ENCODE peak calls at places on chromosome 7, in six cellular contexts. Z is fibroblast of lung, F is colonic mucosa, S is right atrium auricular region, M is IMR-90, B is PC-9. K is an unnamed sample. For H3K4me1 and H3K9me3, the result is how much of the 10 kb centered on the place peaks cover.

GRCh38 chr7:150361402-150361801 is 7.2 kb upstream of the REPIN1 start:
- DNase-seq in Z (no peak), F (no peak), S (no peak), M (no peak), B (no peak), K (no peak)

GRCh38 chr7:55158541-55158940 is 139.7 kb downstream of the EGFR start:
- DNase-seq in Z (peak), F (no peak), S (no peak), M (peak), B (peak), K (no peak)

GRCh38 chr7:124201768-124202349 is 169.0 kb upstream of the TMEM229A start:
- DNase-seq in Z (peak), F (no peak), S (no peak), M (peak), B (no peak), K (peak)

GRCh38 chr7:140416560-140416959 is 12.7 kb downstream of the RAB19 start:
- DNase-seq in Z (no peak), F (peak), S (no peak), M (no peak), B (no peak), K (no peak)

GRCh38 chr7:116225860-116226259 is 15.5 kb downstream of the TES start:
- DNase-seq in Z (no peak), F (no peak), S (no peak), M (no peak), B (no peak), K (no peak)

GRCh38 chr7:100897111-100897608 is 1.5 kb upstream of the ACHE start:
- DNase-seq in Z (no peak), F (peak), S (no peak), M (no peak), B (peak), K (peak)

GRCh38 chr7:112410087-112410486 is 40.2 kb upstream of the IFRD1 start:
- DNase-seq in Z (no peak), F (no peak), S (no peak), M (peak), B (no peak), K (peak)

GRCh38 chr7:45721949-45722598 is 147.9 kb downstream of the ADCY1 start:
- DNase-seq in Z (no peak), F (no peak), S (no peak), M (no peak), B (no peak), K (no peak)

GRCh38 chr7:78794101-78794500 is 659.4 kb downstream of the MAGI2 start:
- DNase-seq in Z (peak), F (no peak), S (no peak), M (peak), B (no peak), K (no peak)

GRCh38 chr7:27188666-27189559 is 3.9 kb upstream of the HOXA11 start:
- DNase-seq in Z (no peak), F (peak), S (no peak), M (no peak), B (no peak), K (no peak)

GRCh38 chr7:26681819-26682418 is 182.5 kb downstream of the SKAP2 start:
- DNase-seq in Z (peak), F (no peak), S (no peak), M (peak), B (no peak), K (peak)

GRCh38 chr7:121336579-121336978 is 7.8 kb downstream of the WNT16 start:
- DNase-seq in Z (peak), F (no peak), S (no peak), M (peak), B (no peak), K (no peak)

GRCh38 chr7:42673951-42674350 is 237.9 kb downstream of the C7orf25 start:
- DNase-seq in Z (no peak), F (no peak), S (no peak), M (no peak), B (no peak), K (peak)

GRCh38 chr7:5333121-5334050 is 50.6 kb downstream of the SLC29A4 start:
- DNase-seq in Z (no peak), F (peak), S (no peak), M (no peak), B (no peak), K (no peak)

GRCh38 chr7:75617634-75618234 is 121.0 kb downstream of the HIP1 start:
- DNase-seq in Z (peak), F (peak), S (peak), M (no peak), B (peak), K (peak)

GRCh38 chr7:3427957-3428356 is 126.9 kb downstream of the SDK1 start:
- DNase-seq in Z (no peak), F (no peak), S (no peak), M (no peak), B (no peak), K (no peak)

GRCh38 chr7:139351027-139351426 is 8.7 kb upstream of the LUC7L2 start:
- DNase-seq in Z (no peak), F (no peak), S (no peak), M (no peak), B (no peak), K (no peak)

GRCh38 chr7:116218051-116218645 is 7.8 kb downstream of the TES start:
- DNase-seq in Z (peak), F (no peak), S (no peak), M (peak), B (peak), K (no peak)

GRCh38 chr7:12963435-12963834 is 276.0 kb downstream of the ARL4A start:
- DNase-seq in Z (no peak), F (no peak), S (no peak), M (no peak), B (no peak), K (no peak)

GRCh38 chr7:29607889-29608288 is 44.3 kb downstream of the PRR15 start:
- DNase-seq in Z (peak), F (no peak), S (no peak), M (no peak), B (peak), K (peak)

GRCh38 chr7:30684351-30684750 is 2.1 kb upstream of the CRHR2 start:
- DNase-seq in Z (no peak), F (no peak), S (no peak), M (no peak), B (no peak), K (peak)

GRCh38 chr7:128247108-128247507 is 6.0 kb downstream of the LEP start:
- DNase-seq in Z (no peak), F (no peak), S (no peak), M (no peak), B (no peak), K (no peak)

GRCh38 chr7:79050592-79050991 is 402.9 kb downstream of the MAGI2 start:
- DNase-seq in Z (peak), F (no peak), S (no peak), M (peak), B (peak), K (no peak)

GRCh38 chr7:30835396-30835915 is 64.2 kb downstream of the MINDY4 start:
- DNase-seq in Z (no peak), F (no peak), S (peak), M (no peak), B (no peak), K (no peak)

GRCh38 chr7:70619659-70620058 is 512.3 kb upstream of the GALNT17 start:
- DNase-seq in Z (no peak), F (no peak), S (no peak), M (no peak), B (no peak), K (no peak)

GRCh38 chr7:99141756-99142726 is 1.9 kb downstream of the SMURF1 start:
- DNase-seq in Z (peak), F (peak), S (peak), M (peak), B (peak), K (peak)

GRCh38 chr7:42605800-42606199 is 306.1 kb downstream of the C7orf25 start:
- DNase-seq in Z (peak), F (no peak), S (no peak), M (no peak), B (no peak), K (no peak)

GRCh38 chr7:87058739-87059524 is 522 bp downstream of the ELAPOR2 start:
- DNase-seq in Z (no peak), F (peak), S (no peak), M (no peak), B (peak), K (peak)

GRCh38 chr7:154905615-154906014 is 97.3 kb downstream of the PAXIP1 start:
- DNase-seq in Z (no peak), F (no peak), S (no peak), M (no peak), B (no peak), K (no peak)

GRCh38 chr7:128398016-128398840 is 11.6 kb downstream of the IMPDH1 start:
- DNase-seq in Z (no peak), F (peak), S (no peak), M (peak), B (peak), K (peak)

DNA sequence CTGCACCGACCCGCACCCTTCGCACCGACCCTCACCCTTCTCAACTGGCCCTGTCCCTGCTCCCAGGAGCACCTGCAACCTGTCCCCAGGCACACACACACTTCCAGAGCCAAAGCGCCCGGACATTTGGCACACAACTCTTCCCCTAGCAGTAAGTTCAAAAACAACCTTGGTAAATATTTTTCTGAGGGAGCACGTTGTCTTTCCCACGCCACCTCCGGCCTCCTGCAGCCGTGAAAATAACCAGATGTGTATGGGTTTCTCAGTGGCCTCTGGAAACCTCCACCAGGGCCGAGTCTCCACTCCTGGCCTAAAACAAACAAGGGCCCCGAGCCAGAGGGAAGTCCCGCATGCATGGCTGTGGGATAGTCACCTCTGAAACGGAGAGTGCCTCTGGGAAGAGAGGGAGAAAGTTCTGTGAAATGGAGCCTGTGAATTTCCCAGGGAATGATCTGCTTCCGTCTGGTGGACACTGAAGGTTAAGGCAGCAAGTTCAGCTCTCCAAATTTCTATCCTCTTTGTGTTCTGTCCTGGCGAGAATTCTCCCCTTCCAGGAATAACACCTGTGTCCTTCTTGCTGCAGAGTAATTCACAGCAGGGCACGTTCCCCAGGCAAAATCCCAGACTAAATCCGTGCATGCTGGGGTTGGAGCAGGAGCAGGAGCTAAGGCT is 15.8 kb downstream of the PODXL start:
- DNase-seq in Z (no peak), F (no peak), S (no peak), M (no peak), B (no peak), K (no peak)
- TF ChIP-seq CTCF in Z (peak), F (no peak), S (peak), M (no peak), B (no peak), K (peak)

GRCh38 chr7:37438879-37439278 is 9.8 kb downstream of the ELMO1 start:
- DNase-seq in Z (no peak), F (no peak), S (no peak), M (no peak), B (no peak), K (no peak)

GRCh38 chr7:37433166-37433565 is 15.5 kb downstream of the ELMO1 start:
- DNase-seq in Z (no peak), F (no peak), S (no peak), M (no peak), B (no peak), K (peak)

GRCh38 chr7:37431413-37431812 is 17.3 kb downstream of the ELMO1 start:
- DNase-seq in Z (no peak), F (no peak), S (no peak), M (no peak), B (no peak), K (no peak)

GRCh38 chr7:37432240-37432917 is 16.3 kb downstream of the ELMO1 start:
- DNase-seq in Z (no peak), F (no peak), S (no peak), M (no peak), B (no peak), K (no peak)

DNA sequence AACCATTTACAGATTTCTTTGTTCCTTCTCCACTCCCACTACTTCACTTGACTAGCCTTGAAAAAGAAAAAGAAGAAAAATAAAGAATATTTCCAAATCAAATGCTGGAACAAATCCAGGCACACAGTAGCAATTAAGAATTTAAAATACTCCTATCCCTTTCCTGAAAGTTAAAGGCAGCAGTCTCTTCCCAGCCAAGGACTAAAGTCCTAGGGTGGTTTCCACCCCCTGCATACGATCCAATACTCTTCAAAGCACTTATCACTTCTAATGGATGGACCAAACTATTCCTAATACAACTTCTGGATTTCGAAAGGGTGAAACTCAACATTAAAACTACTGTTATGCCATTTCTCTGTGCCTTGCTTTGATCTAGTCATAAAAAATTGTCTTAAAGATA is 13.5 kb downstream of the ELMO1 start:
- DNase-seq in Z (no peak), F (no peak), S (no peak), M (no peak), B (no peak), K (no peak)
- H3K4me1 ChIP-seq in Z (under half), F (under half), S (under half), M (under half), B (under half), K (under half)

GRCh38 chr7:156177396-156178055 is 365.3 kb upstream of the SHH start:
- DNase-seq in Z (no peak), F (no peak), S (no peak), M (no peak), B (no peak), K (no peak)

GRCh38 chr7:156178214-156178613 is 366.0 kb upstream of the SHH start:
- DNase-seq in Z (no peak), F (no peak), S (no peak), M (no peak), B (no peak), K (no peak)

GRCh38 chr7:156175003-156175402 is 362.7 kb upstream of the SHH start:
- DNase-seq in Z (no peak), F (no peak), S (no peak), M (no peak), B (no peak), K (no peak)

GRCh38 chr7:156174428-156174827 is 362.2 kb upstream of the SHH start:
- DNase-seq in Z (no peak), F (no peak), S (no peak), M (no peak), B (no peak), K (no peak)

DNA sequence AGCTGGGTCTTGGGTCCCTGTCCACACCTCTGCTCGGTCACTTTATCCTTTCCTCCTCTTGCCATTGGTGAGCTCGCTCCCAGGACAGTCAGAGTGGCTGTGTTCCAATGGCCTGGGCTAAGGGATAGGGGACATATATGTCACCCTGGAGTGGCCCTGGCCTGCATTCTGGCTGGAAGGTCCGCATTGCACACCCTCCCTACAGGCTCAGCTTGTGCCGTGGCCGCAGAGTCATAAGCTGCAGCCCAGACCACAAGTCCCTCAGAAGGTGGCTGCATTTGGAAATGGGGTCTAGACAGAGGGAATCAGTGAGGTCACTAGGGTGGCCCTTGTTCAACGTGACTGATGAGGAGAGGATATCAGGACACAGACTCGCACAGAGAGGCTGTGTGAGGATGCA is 363.8 kb upstream of the SHH start:
- DNase-seq in Z (no peak), F (no peak), S (peak), M (no peak), B (no peak), K (no peak)
- H3K9me3 ChIP-seq in Z (under half), F (under half), S (under half), M (under half), B (under half), K (under half)

GRCh38 chr7:107150375-107151073 is 18.3 kb upstream of the HBP1 start:
- DNase-seq in Z (peak), F (peak), S (peak), M (peak), B (peak), K (peak)
- TF ChIP-seq CTCF in Z (peak), F (peak), S (peak), M (peak), B (peak), K (peak)

GRCh38 chr7:129845178-129845971 is 107.4 kb downstream of the UBE2H start:
- DNase-seq in Z (peak), F (no peak), S (no peak), M (peak), B (peak), K (peak)
- H3K4me1 ChIP-seq in Z (under half), F (under half), S (under half), M (under half), B (under half), K (under half)

GRCh38 chr7:72038022-72038732 is 374.0 kb downstream of the CALN1 start:
- DNase-seq in Z (no peak), F (no peak), S (peak), M (no peak), B (no peak), K (no peak)

GRCh38 chr7:72035275-72035674 is 376.9 kb downstream of the CALN1 start:
- DNase-seq in Z (no peak), F (no peak), S (no peak), M (no peak), B (no peak), K (no peak)

GRCh38 chr7:72040641-72041040 is 371.5 kb downstream of the CALN1 start:
- DNase-seq in Z (no peak), F (no peak), S (no peak), M (no peak), B (no peak), K (no peak)

GRCh38 chr7:72039460-72039859 is 372.7 kb downstream of the CALN1 start:
- DNase-seq in Z (no peak), F (no peak), S (no peak), M (no peak), B (no peak), K (no peak)

DNA sequence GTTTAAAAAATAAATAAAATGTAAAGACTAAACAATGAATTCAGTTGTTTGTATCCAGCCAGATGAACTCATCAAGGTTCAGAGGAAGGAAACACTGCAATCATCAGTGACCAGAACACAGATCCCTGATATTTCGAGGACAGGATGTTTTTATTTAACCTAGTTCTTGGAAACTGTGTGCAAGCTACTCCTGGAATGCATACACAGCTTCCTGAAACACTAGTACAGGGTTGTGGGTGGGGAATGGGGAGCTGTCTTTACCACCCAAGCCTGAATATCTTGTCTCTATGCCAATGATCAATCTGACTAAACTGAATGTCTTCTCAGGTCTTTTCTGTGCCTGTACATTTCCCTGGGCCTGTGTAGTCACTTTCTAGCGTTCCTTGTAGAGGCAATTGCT is 374.6 kb downstream of the CALN1 start:
- DNase-seq in Z (no peak), F (no peak), S (no peak), M (no peak), B (no peak), K (no peak)
- H3K9me3 ChIP-seq in Z (under half), F (under half), S (under half), M (under half), B (under half), K (under half)

GRCh38 chr7:92693519-92693918 is 103.3 kb upstream of the FAM133B start:
- DNase-seq in Z (no peak), F (no peak), S (no peak), M (no peak), B (no peak), K (no peak)
- TF ChIP-seq CTCF in Z (no peak), F (no peak), S (no peak), M (no peak), B (no peak), K (no peak)

DNA sequence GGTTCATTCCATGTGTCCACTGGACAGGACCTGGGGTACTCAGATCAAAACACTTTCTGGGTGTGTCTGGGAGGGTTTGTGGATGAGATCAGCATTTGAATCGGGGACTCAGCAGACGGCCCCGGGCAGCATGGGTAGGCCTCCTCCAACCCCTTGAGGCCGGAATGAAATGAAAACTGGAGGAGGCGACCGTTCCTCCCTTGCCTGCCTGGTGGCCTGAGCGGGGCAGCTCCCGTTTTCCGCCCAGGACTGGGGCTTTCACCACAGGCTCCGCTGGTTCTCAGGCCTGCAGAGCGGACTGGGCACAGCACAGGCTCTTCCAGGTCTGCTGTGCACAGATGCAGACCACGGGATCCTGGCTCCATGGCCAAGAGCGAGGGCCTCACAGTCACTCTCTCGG is 247.7 kb downstream of the MAD1L1 start:
- DNase-seq in Z (no peak), F (no peak), S (no peak), M (no peak), B (no peak), K (no peak)
- H3K4me1 ChIP-seq in Z (under half), F (under half), S (under half), M (under half), B (under half), K (under half)

K was measured in cardiac muscle cell.